ENCODE peak calls at places on chromosomes 6 and 20, in nine cellular contexts. I is cardiac muscle cell, Y is astrocyte of the cerebellum, V is fibroblast of mammary gland, J is lower lobe of right lung, H is AG04450, K is fibroblast of the aortic adventitia, E is psoas muscle, S is Peyer's patch. Q is an unnamed sample.

GRCh38 chr6:132797975-132798819 is at the start of gene SLC18B1:
- DNase-seq in V (no peak), I (peak; percentile 69), H (no peak), E (peak; percentile 65), Y (no peak), J (peak; percentile 79), K (peak; percentile 30), S (peak; percentile 81), Q (peak; percentile 92)

GRCh38 chr6:122145246-122145645 is 254.2 kb upstream of the HSF2 start:
- DNase-seq in J (no peak), Y (no peak), K (no peak), E (no peak), H (no peak), V (no peak), I (no peak), S (no peak), Q (no peak)

GRCh38 chr6:48542191-48542590 is 431.2 kb upstream of the PTCHD4 start:
- DNase-seq in I (no peak), Y (no peak), H (no peak), V (peak; percentile 89), S (no peak), E (no peak), K (peak; percentile 74), J (no peak), Q (no peak)

GRCh38 chr6:170053966-170054661 is 236.8 kb downstream of the DLL1 start:
- DNase-seq in Y (no peak), J (no peak), V (no peak), I (no peak), H (no peak), S (peak; percentile 25), E (no peak), K (no peak), Q (peak; percentile 58)

GRCh38 chr6:158329531-158329930 is 17.3 kb downstream of the TULP4 start:
- DNase-seq in J (no peak), S (no peak), E (no peak), K (no peak), I (no peak), H (no peak), V (peak; percentile 22), Y (no peak), Q (no peak)

GRCh38 chr6:129890164-129890563 is 29.0 kb upstream of the TMEM244 start:
- DNase-seq in H (no peak), V (peak; percentile 91), S (no peak), I (no peak), K (peak; percentile 37), E (no peak), J (no peak), Y (peak; percentile 4), Q (no peak)

GRCh38 chr6:134529921-134530320 is 212.0 kb upstream of the SGK1 start:
- DNase-seq in E (no peak), V (peak; percentile 68), H (no peak), Y (no peak), K (no peak), J (no peak), S (no peak), I (no peak), Q (no peak)

GRCh38 chr6:31559958-31560696 is 12.0 kb upstream of the LTA start:
- DNase-seq in Y (no peak), E (peak; percentile 62), V (peak; percentile 64), K (peak; percentile 39), J (peak; percentile 68), S (no peak), H (no peak), I (no peak), Q (no peak)

DNA sequence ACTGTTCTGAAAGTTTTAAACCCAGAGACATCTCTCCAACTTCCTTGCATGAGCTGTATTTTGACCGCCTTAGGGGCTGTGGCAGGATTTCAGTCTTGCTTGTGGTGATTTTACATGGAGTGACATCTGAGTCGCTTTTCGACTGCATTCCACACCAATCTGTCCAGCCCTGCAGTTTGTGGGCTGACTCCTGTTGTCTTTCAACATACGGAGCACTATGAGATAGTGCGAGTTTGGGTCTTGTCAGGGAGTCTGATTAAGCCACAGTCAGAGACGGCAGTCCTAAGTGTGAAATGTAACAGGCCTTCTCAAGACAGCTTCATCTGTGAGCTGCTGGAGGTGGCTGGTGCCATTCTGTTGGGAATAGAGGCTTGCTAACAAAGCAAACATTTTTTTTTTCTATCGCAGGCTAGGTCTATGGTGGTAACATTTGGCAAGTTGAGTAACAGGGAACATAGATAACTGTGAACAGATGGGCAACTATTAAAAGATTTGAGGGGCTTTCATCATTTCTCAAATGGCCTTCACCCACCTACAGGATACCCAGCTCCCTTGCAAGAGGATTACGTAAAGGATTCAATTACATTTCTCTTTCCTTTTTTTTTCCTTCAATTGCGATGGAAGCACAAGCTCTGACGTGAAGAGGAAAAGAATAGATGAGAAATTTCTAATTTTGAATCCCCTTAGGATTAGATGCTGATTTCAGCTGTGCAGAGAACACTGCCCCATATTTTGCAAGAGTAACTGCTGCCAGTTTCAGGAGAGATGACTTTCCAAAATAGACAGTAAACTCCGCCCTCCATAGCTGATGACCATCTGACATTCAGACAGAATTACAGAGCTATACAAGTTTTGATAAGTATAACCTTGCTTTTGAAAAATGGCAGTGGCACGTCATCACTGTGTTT is 25.1 kb downstream of the CAP2 start:
- DNase-seq in S (no peak), K (peak; percentile 49), E (no peak), Y (no peak), V (peak; percentile 67), I (peak; percentile 80), H (no peak), J (no peak), Q (no peak)
- H3K4me3 ChIP-seq in S (no peak overlapping the region), K (no peak overlapping the region), E (peak overlapping the region; percentile 46), Y (no peak overlapping the region), V (no peak overlapping the region), I (peak overlapping the region; percentile 1), H (peak overlapping the region; percentile 37), J (no peak overlapping the region), Q (no peak overlapping the region)

GRCh38 chr20:57265649-57266250 is 691 bp downstream of the BMP7 start:
- DNase-seq in E (no peak), J (no peak), V (peak; percentile 2), H (no peak), Y (no peak), K (no peak), S (no peak), I (no peak), Q (no peak)

GRCh38 chr20:57263127-57263609 is 3.3 kb downstream of the BMP7 start:
- DNase-seq in I (no peak), V (no peak), S (no peak), H (no peak), Y (no peak), K (no peak), E (no peak), J (no peak), Q (no peak)

GRCh38 chr20:57264908-57265648 is 1.4 kb downstream of the BMP7 start:
- DNase-seq in J (no peak), E (no peak), H (no peak), Y (no peak), I (peak; percentile 59), K (no peak), S (no peak), V (no peak), Q (no peak)

GRCh38 chr20:57263767-57264150 is 2.7 kb downstream of the BMP7 start:
- DNase-seq in V (no peak), I (no peak), E (no peak), H (no peak), Y (no peak), K (no peak), J (no peak), S (no peak), Q (no peak)

GRCh38 chr20:57264151-57264792 is 2.2 kb downstream of the BMP7 start:
- DNase-seq in J (no peak), H (no peak), S (no peak), I (peak; percentile 60), K (no peak), Y (no peak), E (no peak), V (no peak), Q (no peak)
- H3K4me3 ChIP-seq in J (peak overlapping the region; percentile 41), H (no peak overlapping the region), S (no peak overlapping the region), I (peak overlapping the region; percentile 55), K (no peak overlapping the region), Y (no peak overlapping the region), E (no peak overlapping the region), V (no peak overlapping the region), Q (no peak overlapping the region)

DNA sequence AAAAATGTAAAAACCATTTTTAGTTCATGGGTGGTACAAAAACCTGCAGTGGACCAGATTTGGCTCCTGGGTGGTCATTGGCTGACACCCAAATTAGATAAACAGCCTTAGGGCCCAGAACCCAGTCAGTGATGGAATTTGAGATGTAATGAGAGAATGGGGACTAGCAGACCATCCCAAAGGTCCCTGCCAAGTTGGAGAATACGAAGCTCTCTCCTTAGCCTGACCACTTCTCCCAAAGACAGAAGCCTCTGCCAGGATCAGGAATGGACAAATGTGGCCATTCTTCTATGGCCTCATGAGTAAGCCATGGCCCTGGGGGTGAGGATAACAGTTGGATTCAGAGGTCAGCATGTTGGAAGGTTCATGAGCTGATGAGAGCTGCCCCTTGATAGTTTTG is 194.6 kb downstream of the NFATC2 start:
- DNase-seq in I (no peak), Y (no peak), E (no peak), K (no peak), J (no peak), V (no peak), H (no peak), S (no peak), Q (no peak)
- H3K4me3 ChIP-seq in I (no peak overlapping the region), Y (no peak overlapping the region), E (no peak overlapping the region), K (no peak overlapping the region), J (no peak overlapping the region), V (no peak overlapping the region), H (no peak overlapping the region), S (no peak overlapping the region), Q (no peak overlapping the region)

GRCh38 chr6:137904822-137905617 is 38.0 kb downstream of the TNFAIP3 start:
- DNase-seq in S (peak; percentile 56), Y (no peak), E (no peak), V (no peak), J (peak; percentile 65), I (no peak), H (no peak), K (no peak), Q (peak; percentile 23)

GRCh38 chr6:137906020-137906472 is 39.0 kb downstream of the TNFAIP3 start:
- DNase-seq in K (no peak), Y (no peak), E (no peak), J (no peak), S (no peak), H (no peak), I (no peak), V (no peak), Q (no peak)

GRCh38 chr6:137902721-137903120 is 35.7 kb downstream of the TNFAIP3 start:
- DNase-seq in J (no peak), H (no peak), S (no peak), Y (no peak), K (no peak), I (no peak), E (no peak), V (no peak), Q (no peak)

GRCh38 chr6:137903274-137903932 is 36.3 kb downstream of the TNFAIP3 start:
- DNase-seq in H (no peak), I (no peak), V (no peak), S (no peak), K (no peak), E (no peak), J (no peak), Y (no peak), Q (no peak)

DNA sequence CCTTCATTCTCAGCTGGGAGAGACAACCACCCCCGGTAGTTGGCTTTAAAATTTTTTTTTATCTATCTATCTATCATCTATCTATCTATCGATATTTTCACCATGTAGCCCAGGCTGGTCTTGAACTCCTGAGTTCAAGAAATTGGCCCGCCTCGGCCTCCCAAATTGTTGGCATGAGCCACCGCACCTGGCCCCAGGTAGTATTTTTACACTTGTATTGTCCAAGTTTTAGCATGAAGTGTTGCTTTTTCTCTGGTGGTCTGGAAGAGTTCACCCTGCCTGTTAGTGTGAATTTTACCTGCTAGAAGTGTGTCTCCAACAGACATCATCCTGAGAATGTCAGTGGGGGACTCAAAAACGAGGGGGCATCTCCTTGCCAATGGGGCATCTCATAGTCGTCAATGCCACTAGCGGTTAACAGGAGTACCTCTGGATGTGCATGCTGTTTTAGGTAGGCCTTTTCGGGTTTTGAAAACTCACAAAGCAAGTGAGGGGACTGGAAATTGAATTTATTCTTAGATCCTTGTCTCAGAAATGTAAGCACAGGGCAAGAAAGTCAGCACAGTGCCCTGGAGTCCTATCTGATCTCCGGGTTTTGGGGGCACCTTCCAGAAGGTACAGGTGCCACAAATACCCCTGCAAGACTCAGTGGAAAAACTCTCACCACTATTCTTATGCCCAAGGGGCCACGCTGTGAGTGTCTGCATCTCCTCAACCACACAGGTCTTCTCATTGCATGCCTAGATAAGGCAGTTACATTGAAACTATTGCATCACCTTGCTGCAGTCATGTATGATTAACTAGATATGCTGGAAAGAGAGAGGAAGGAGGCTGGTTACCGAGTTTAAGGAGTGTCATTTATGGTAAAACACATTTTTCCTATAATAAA is 37.1 kb downstream of the TNFAIP3 start:
- DNase-seq in I (no peak), E (no peak), K (peak; percentile 80), J (peak; percentile 24), S (no peak), Y (no peak), H (no peak), V (peak; percentile 58), Q (no peak)
- H3K4me3 ChIP-seq in I (no peak overlapping the region), E (no peak overlapping the region), K (no peak overlapping the region), J (no peak overlapping the region), S (peak overlapping the region; percentile 3), Y (no peak overlapping the region), H (no peak overlapping the region), V (no peak overlapping the region), Q (no peak overlapping the region)

Q was measured in lower leg skin.